ENCODE peak calls at places on chromosomes 1 and 21, in five cellular contexts. J is hepatocyte; T is stimulated activated CD4-positive, alpha-beta T cell treated with anti-CD3 and anti-CD28 coated beads, Interleukin-12 subunit alpha, Interleukin-12 subunit beta, amount 100 ng/mL, for 4 hours; H is EL; V is ureter. M is an unnamed sample.
A peak's percentile ranks its signal among the peaks of the same experiment; 100 is the strongest.

GRCh38 chr1:89953072-89953626 is 41.8 kb upstream of the ZNF326 start:
- DNase-seq in J (peak; percentile 67), T (no peak), H (peak; percentile 98), V (peak; percentile 48), M (no peak)

GRCh38 chr1:36582066-36582755 is 99.5 kb upstream of the CSF3R start:
- DNase-seq in J (no peak), T (no peak), H (no peak), V (no peak), M (no peak)

GRCh38 chr1:235866207-235866912 is at the start of gene LYST:
- DNase-seq in J (peak; percentile 74), T (peak; percentile 45), H (peak; percentile 61), V (peak; percentile 57), M (peak; percentile 19)

GRCh38 chr1:227317541-227318002 is 720 bp downstream of the CDC42BPA start:
- DNase-seq in J (peak; percentile 77), T (no peak), H (peak; percentile 68), V (peak; percentile 45), M (peak; percentile 53)

GRCh38 chr1:55246896-55247295 is 31.7 kb upstream of the USP24 start:
- DNase-seq in J (no peak), T (no peak), H (no peak), V (no peak), M (no peak)

GRCh38 chr1:205313681-205314308 is 7.8 kb downstream of the NUAK2 start:
- DNase-seq in J (peak; percentile 51), T (no peak), H (peak; percentile 71), V (no peak), M (no peak)

GRCh38 chr21:26835027-26835713 is 10.0 kb downstream of the ADAMTS1 start:
- DNase-seq in J (no peak), T (no peak), H (peak; percentile 85), V (no peak), M (no peak)

GRCh38 chr1:206706806-206707205 is 22.1 kb downstream of the MAPKAPK2 start:
- DNase-seq in J (no peak), T (no peak), H (no peak), V (no peak), M (no peak)

GRCh38 chr21:18499761-18500376 is 96.3 kb upstream of the TMPRSS15 start:
- DNase-seq in J (peak; percentile 77), T (no peak), H (peak; percentile 2), V (no peak), M (no peak)

GRCh38 chr1:36807262-36807661 is 227.1 kb downstream of the GRIK3 start:
- DNase-seq in J (no peak), T (no peak), H (no peak), V (no peak), M (no peak)

GRCh38 chr1:23904748-23905357 is 8.3 kb downstream of the CNR2 start:
- DNase-seq in J (no peak), T (no peak), H (no peak), V (no peak), M (no peak)

GRCh38 chr1:32068891-32069590 is 3.7 kb upstream of the TMEM39B start:
- DNase-seq in J (no peak), T (no peak), H (peak; percentile 44), V (no peak), M (no peak)

GRCh38 chr1:23169727-23170335 is 1.2 kb upstream of the LUZP1 start:
- DNase-seq in J (peak; percentile 30), T (no peak), H (peak; percentile 70), V (peak; percentile 70), M (no peak)

GRCh38 chr21:34878940-34879339 is 170.2 kb downstream of the RUNX1 start:
- DNase-seq in J (no peak), T (no peak), H (no peak), V (no peak), M (no peak)

GRCh38 chr1:228882785-228883450 is 147.6 kb downstream of the RHOU start:
- DNase-seq in J (no peak), T (no peak), H (no peak), V (peak; percentile 10), M (no peak)

M was measured in frontal cortex.